ENCODE peak calls at places on chromosomes 3 and 15, in six cellular contexts. P is H9; C is NCI-H2081; T is occipital lobe; M is kidney epithelial cell; H is effector CD4-positive, alpha-beta T cell. O is an unnamed sample.

GRCh38 chr15:24068102-24068501 is 381.0 kb upstream of the NDN start:
- DNase-seq in P (no peak), C (no peak), T (no peak), M (no peak), H (no peak), O (no peak)

GRCh38 chr15:52440414-52440813 is 88.3 kb downstream of the MYO5A start:
- DNase-seq in P (no peak), C (no peak), T (no peak), M (peak; percentile 56), H (no peak), O (no peak)

GRCh38 chr15:63075072-63075995 is 32.8 kb downstream of the TPM1 start:
- DNase-seq in P (peak; percentile 50), C (no peak), T (no peak), M (no peak), H (no peak), O (no peak)

GRCh38 chr3:77081240-77081661 is 41.4 kb downstream of the ROBO2 start:
- DNase-seq in P (no peak), C (peak; percentile 20), T (peak; percentile 8), M (peak; percentile 86), H (no peak), O (peak; percentile 17)

GRCh38 chr3:141287326-141287725 is 55.7 kb downstream of the PXYLP1 start:
- DNase-seq in P (no peak), C (no peak), T (no peak), M (no peak), H (no peak), O (no peak)

GRCh38 chr15:35557012-35557411 is 11.0 kb upstream of the DPH6 start:
- DNase-seq in P (no peak), C (no peak), T (no peak), M (no peak), H (no peak), O (no peak)

GRCh38 chr15:31801152-31801551 is 229.2 kb upstream of the CHRNA7 start:
- DNase-seq in P (no peak), C (no peak), T (no peak), M (no peak), H (no peak), O (peak; percentile 79)

GRCh38 chr3:8261018-8261417 is 240.6 kb upstream of the LMCD1 start:
- DNase-seq in P (no peak), C (no peak), T (no peak), M (no peak), H (no peak), O (no peak)

GRCh38 chr15:82538961-82539689 is 1.1 kb downstream of the RPS17 start:
- DNase-seq in P (no peak), C (no peak), T (no peak), M (no peak), H (no peak), O (no peak)

GRCh38 chr3:37814547-37814946 is 47.1 kb upstream of the CTDSPL start:
- DNase-seq in P (no peak), C (no peak), T (no peak), M (no peak), H (no peak), O (no peak)

GRCh38 chr3:134796313-134797079 is 1.4 kb downstream of the EPHB1 start:
- DNase-seq in P (peak; percentile 47), C (no peak), T (peak; percentile 58), M (no peak), H (no peak), O (peak; percentile 54)

O was measured in posterior cingulate gyrus.